ENCODE peak calls at places on chromosomes 4 and X, in seven cellular contexts. Y is dorsolateral prefrontal cortex, E is endodermal cell, O is SK-N-SH, U is spleen, A is OCI-LY7, R is heart right ventricle. L is an unnamed sample.

GRCh38 chrX:13938053-13938765 is 91.5 kb downstream of the GEMIN8 start:
- DNase-seq in R (peak), E (peak), U (peak), O (peak), A (no peak), Y (peak), L (no peak)

GRCh38 chr4:144712775-144713174 is 66.8 kb downstream of the HHIP start:
- DNase-seq in Y (no peak), E (no peak), A (no peak), O (no peak), U (no peak), R (no peak), L (no peak)

GRCh38 chrX:24242649-24243556 is 71.0 kb downstream of the SUPT20HL2 start:
- DNase-seq in R (peak), E (peak), U (no peak), A (peak), Y (no peak), O (no peak), L (no peak)

GRCh38 chrX:1904663-1905218 is 289.9 kb downstream of the ASMT start:
- DNase-seq in R (no peak), U (no peak), E (no peak), A (no peak), Y (no peak), O (no peak), L (no peak)

GRCh38 chrX:39470588-39471155 is 627.1 kb downstream of the BCOR start:
- DNase-seq in R (peak), E (no peak), U (no peak), Y (peak), O (no peak), A (no peak), L (no peak)

GRCh38 chr4:169254546-169254983 is 16.2 kb downstream of the SH3RF1 start:
- DNase-seq in R (peak), O (no peak), E (no peak), U (no peak), A (no peak), Y (no peak), L (no peak)

GRCh38 chr4:57403591-57403990 is 293.4 kb upstream of the IGFBP7 start:
- DNase-seq in E (no peak), U (no peak), A (no peak), O (no peak), R (no peak), Y (no peak), L (no peak)

GRCh38 chr4:168920438-168921081 is 89.5 kb downstream of the CBR4 start:
- DNase-seq in U (no peak), O (peak), A (no peak), R (no peak), E (no peak), Y (no peak), L (no peak)

GRCh38 chrX:8433296-8434094 is 31.1 kb upstream of the VCX3B start:
- DNase-seq in O (no peak), Y (no peak), R (no peak), E (no peak), U (no peak), A (no peak), L (no peak)

GRCh38 chrX:131792789-131793462 is 230.2 kb upstream of the STK26 start:
- DNase-seq in Y (peak), O (peak), R (peak), U (peak), E (no peak), A (peak), L (peak)

GRCh38 chrX:10017866-10018265 is 50.7 kb downstream of the CLDN34 start:
- DNase-seq in E (no peak), A (peak), U (no peak), O (no peak), R (no peak), Y (no peak), L (no peak)

GRCh38 chrX:20026278-20026677 is 35.4 kb upstream of the BCLAF3 start:
- DNase-seq in R (no peak), E (no peak), Y (no peak), O (no peak), U (no peak), A (no peak), L (peak)

GRCh38 chr4:112563431-112564200 is 47.6 kb upstream of the NEUROG2 start:
- DNase-seq in U (no peak), O (peak), E (no peak), A (no peak), Y (no peak), R (no peak), L (no peak)

GRCh38 chrX:14209034-14209433 is 179.3 kb upstream of the GEMIN8 start:
- DNase-seq in U (no peak), R (no peak), E (no peak), A (no peak), Y (no peak), O (no peak), L (no peak)

GRCh38 chr4:145388043-145388442 is 93.6 kb upstream of the SMAD1 start:
- DNase-seq in R (no peak), Y (no peak), E (no peak), U (no peak), A (peak), O (no peak), L (no peak)

GRCh38 chr4:77931452-77932135 is 69.0 kb downstream of the MRPL1 start:
- DNase-seq in R (no peak), O (no peak), U (no peak), A (no peak), E (no peak), Y (no peak), L (no peak)

GRCh38 chr4:13102344-13102743 is 381.8 kb downstream of the RAB28 start:
- DNase-seq in Y (no peak), U (no peak), O (no peak), R (no peak), A (no peak), E (no peak), L (no peak)

GRCh38 chr4:1400861-1401408 is 5.3 kb downstream of the NKX1-1 start:
- DNase-seq in R (no peak), U (no peak), Y (peak), E (peak), O (peak), A (no peak), L (no peak)

GRCh38 chr4:139214039-139214534 is 37.1 kb upstream of the ELF2 start:
- DNase-seq in U (no peak), O (no peak), R (peak), E (peak), Y (no peak), A (peak), L (no peak)

GRCh38 chrX:16970977-16971376 is 24.5 kb downstream of the REPS2 start:
- DNase-seq in O (no peak), A (no peak), R (no peak), E (no peak), U (no peak), Y (no peak), L (no peak)

GRCh38 chr4:149279790-149280189 is 535.9 kb downstream of the IQCM start:
- DNase-seq in E (no peak), Y (no peak), R (no peak), U (no peak), O (no peak), A (no peak), L (no peak)

GRCh38 chr4:144174401-144175067 is 34.0 kb upstream of the GYPA start:
- DNase-seq in R (no peak), A (peak), Y (no peak), E (no peak), O (peak), U (no peak), L (peak)

GRCh38 chrX:71542411-71542810 is 9.5 kb downstream of the OGT start:
- DNase-seq in O (no peak), E (no peak), Y (no peak), R (no peak), U (no peak), A (no peak), L (no peak)

DNA sequence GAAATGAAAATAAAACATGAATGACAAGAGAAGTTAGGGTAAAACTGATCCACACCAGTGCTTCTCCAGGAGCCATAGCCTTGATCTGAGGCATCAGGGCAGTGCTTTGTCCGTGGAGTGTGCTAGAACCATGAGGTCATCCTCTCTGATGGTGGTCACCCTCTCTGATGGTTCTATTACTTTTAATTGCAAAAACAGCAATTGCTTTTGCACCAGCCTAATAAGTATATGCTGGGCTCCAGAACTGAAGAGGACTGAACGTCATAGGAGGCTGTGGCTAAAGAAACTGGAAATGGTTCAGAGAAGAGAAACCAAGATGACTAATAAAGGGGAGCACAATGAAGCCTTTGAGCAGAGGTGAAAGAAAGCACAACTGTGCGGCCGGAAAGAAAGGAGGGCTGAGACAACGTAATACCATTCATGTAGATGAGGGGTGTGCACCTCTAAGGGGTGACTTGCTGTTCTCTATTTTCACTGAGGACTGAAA is 17.0 kb upstream of the TMEM154 start:
- DNase-seq in E (no peak), O (no peak), U (no peak), Y (peak), R (no peak), A (no peak), L (no peak)
- H3K27ac ChIP-seq in E (no peak), O (no peak), U (peak), Y (peak), R (no peak), A (no peak), L (no peak)

GRCh38 chr4:38870098-38870850 is 2.7 kb downstream of the FAM114A1 start:
- DNase-seq in O (no peak), A (no peak), Y (no peak), R (no peak), E (no peak), U (no peak), L (no peak)
- H3K27ac ChIP-seq in O (no peak), A (no peak), Y (peak), R (no peak), E (no peak), U (peak), L (no peak)

GRCh38 chrX:103442536-103442901 is 66.2 kb downstream of the BEX3 start:
- DNase-seq in A (no peak), E (no peak), Y (no peak), O (no peak), R (no peak), U (no peak), L (no peak)
- H3K27ac ChIP-seq in A (no peak), E (no peak), Y (no peak), O (peak), R (no peak), U (no peak), L (no peak)

GRCh38 chrX:100289159-100289558 is 120.9 kb downstream of the PCDH19 start:
- DNase-seq in Y (no peak), O (no peak), E (no peak), R (no peak), A (no peak), U (no peak), L (no peak)
- H3K27ac ChIP-seq in Y (no peak), O (no peak), E (no peak), R (no peak), A (no peak), U (no peak), L (no peak)

GRCh38 chrX:11665144-11666040 is at the start of gene ARHGAP6:
- DNase-seq in Y (peak), R (peak), O (peak), E (peak), U (no peak), A (no peak), L (no peak)
- H3K27ac ChIP-seq in Y (no peak), R (peak), O (no peak), E (no peak), U (peak), A (no peak), L (no peak)

GRCh38 chrX:65643046-65643785 is 24.2 kb upstream of the MSN start:
- DNase-seq in A (no peak), O (no peak), R (no peak), U (no peak), E (no peak), Y (no peak), L (no peak)
- H3K27ac ChIP-seq in A (no peak), O (peak), R (peak), U (no peak), E (no peak), Y (no peak), L (no peak)